ENCODE peak calls at places on chromosomes 16 and 17, in seven cellular contexts. X, B, Q, W, A, N and Z are unnamed samples.

GRCh38 chr16:72094266-72094610 is 591 bp downstream of the DHX38 start:
- DNase-seq in X (peak), B (no peak), Q (no peak), W (peak), A (no peak), N (no peak), Z (no peak)

GRCh38 chr16:67648764-67649407 is 3.9 kb downstream of the CARMIL2 start:
- DNase-seq in X (no peak), B (no peak), Q (no peak), W (no peak), A (no peak), N (no peak), Z (no peak)

GRCh38 chr17:16486373-16487250 is 5.4 kb downstream of the LRRC75A start:
- DNase-seq in X (no peak), B (no peak), Q (no peak), W (no peak), A (peak), N (peak), Z (no peak)

GRCh38 chr17:54992797-54993639 is 24.5 kb downstream of the STXBP4 start:
- DNase-seq in X (no peak), B (no peak), Q (no peak), W (no peak), A (no peak), N (peak), Z (peak)

GRCh38 chr17:47184671-47185070 is 4.4 kb downstream of the CDC27 start:
- DNase-seq in X (no peak), B (no peak), Q (no peak), W (no peak), A (no peak), N (no peak), Z (no peak)

GRCh38 chr17:40317345-40317873 is 8.4 kb downstream of the RARA start:
- DNase-seq in X (peak), B (no peak), Q (peak), W (no peak), A (no peak), N (peak), Z (no peak)

GRCh38 chr17:74351552-74352210 is 10.0 kb downstream of the BTBD17 start:
- DNase-seq in X (no peak), B (no peak), Q (no peak), W (no peak), A (no peak), N (peak), Z (peak)

GRCh38 chr17:8631554-8631877 is 991 bp upstream of the MYH10 start:
- DNase-seq in X (no peak), B (no peak), Q (no peak), W (no peak), A (no peak), N (no peak), Z (no peak)

GRCh38 chr17:75457047-75457654 is 716 bp downstream of the TMEM94 start:
- DNase-seq in X (peak), B (no peak), Q (no peak), W (no peak), A (peak), N (peak), Z (no peak)

GRCh38 chr17:64262422-64263260 is at the start of gene TEX2:
- DNase-seq in X (peak), B (no peak), Q (peak), W (peak), A (peak), N (peak), Z (no peak)

GRCh38 chr17:4497101-4497824 is 1.4 kb upstream of the SPNS2 start:
- DNase-seq in X (no peak), B (no peak), Q (no peak), W (no peak), A (no peak), N (peak), Z (no peak)

GRCh38 chr17:47879028-47879585 is 16.9 kb upstream of the SP2 start:
- DNase-seq in X (no peak), B (no peak), Q (no peak), W (no peak), A (no peak), N (peak), Z (no peak)

GRCh38 chr17:73551756-73552155 is 92.5 kb downstream of the SDK2 start:
- DNase-seq in X (peak), B (no peak), Q (no peak), W (no peak), A (no peak), N (peak), Z (no peak)

GRCh38 chr17:1985686-1986085 is 39.4 kb downstream of the RTN4RL1 start:
- DNase-seq in X (no peak), B (no peak), Q (no peak), W (no peak), A (no peak), N (no peak), Z (no peak)

GRCh38 chr17:43974541-43975315 is 21.0 kb upstream of the PYY start:
- DNase-seq in X (no peak), B (no peak), Q (no peak), W (no peak), A (no peak), N (no peak), Z (no peak)

GRCh38 chr17:72812823-72813222 is 279.7 kb downstream of the SLC39A11 start:
- DNase-seq in X (no peak), B (no peak), Q (no peak), W (no peak), A (no peak), N (peak), Z (no peak)

GRCh38 chr16:57603110-57604024 is 25.1 kb upstream of the ADGRG1 start:
- DNase-seq in X (no peak), B (no peak), Q (peak), W (no peak), A (peak), N (no peak), Z (no peak)

GRCh38 chr16:81220369-81220768 is 18.1 kb upstream of the BCO1 start:
- DNase-seq in X (no peak), B (no peak), Q (no peak), W (no peak), A (no peak), N (no peak), Z (no peak)

GRCh38 chr17:72192409-72193192 is 71.8 kb downstream of the SOX9 start:
- DNase-seq in X (no peak), B (peak), Q (no peak), W (no peak), A (no peak), N (peak), Z (no peak)

GRCh38 chr17:81189670-81190530 is 23.9 kb upstream of the AATK start:
- DNase-seq in X (no peak), B (no peak), Q (no peak), W (no peak), A (no peak), N (no peak), Z (no peak)

GRCh38 chr16:56669005-56669839 is at the start of gene MT1H:
- DNase-seq in X (peak), B (no peak), Q (no peak), W (no peak), A (no peak), N (no peak), Z (no peak)

GRCh38 chr17:50349241-50349595 is 3.3 kb downstream of the XYLT2 start:
- DNase-seq in X (no peak), B (no peak), Q (peak), W (no peak), A (no peak), N (no peak), Z (no peak)

GRCh38 chr17:42519546-42520444 is 16.2 kb upstream of the NAGLU start:
- DNase-seq in X (no peak), B (peak), Q (no peak), W (no peak), A (peak), N (peak), Z (peak)

GRCh38 chr16:11674818-11675560 is 6.7 kb downstream of the SNN start:
- DNase-seq in X (no peak), B (no peak), Q (no peak), W (no peak), A (no peak), N (peak), Z (no peak)

GRCh38 chr16:86931410-86931941 is 353.1 kb downstream of the FOXL1 start:
- DNase-seq in X (no peak), B (peak), Q (no peak), W (no peak), A (no peak), N (peak), Z (no peak)

GRCh38 chr16:1157639-1158455 is 4.9 kb downstream of the CACNA1H start:
- DNase-seq in X (no peak), B (no peak), Q (no peak), W (no peak), A (no peak), N (no peak), Z (no peak)

GRCh38 chr17:42980766-42981397 is 517 bp downstream of the RUNDC1 start:
- DNase-seq in X (peak), B (no peak), Q (peak), W (peak), A (peak), N (peak), Z (peak)

GRCh38 chr16:83967838-83968482 is at the start of gene NECAB2:
- DNase-seq in X (peak), B (no peak), Q (no peak), W (no peak), A (peak), N (peak), Z (peak)

GRCh38 chr16:4606354-4606753 is 8.3 kb downstream of the UBALD1 start:
- DNase-seq in X (no peak), B (no peak), Q (no peak), W (no peak), A (no peak), N (no peak), Z (no peak)

GRCh38 chr16:35210681-35211433 is 1751.4 kb downstream of the TP53TG3F start:
- DNase-seq in X (no peak), B (no peak), Q (no peak), W (no peak), A (no peak), N (peak), Z (no peak)

GRCh38 chr16:26317885-26318284 is 626.1 kb downstream of the HS3ST4 start:
- DNase-seq in X (no peak), B (no peak), Q (no peak), W (no peak), A (no peak), N (no peak), Z (no peak)

GRCh38 chr16:51497541-51498211 is 346.6 kb upstream of the SALL1 start:
- DNase-seq in X (no peak), B (no peak), Q (no peak), W (no peak), A (no peak), N (no peak), Z (no peak)

GRCh38 chr17:47358652-47359051 is 34.9 kb downstream of the EFCAB13 start:
- DNase-seq in X (no peak), B (no peak), Q (no peak), W (no peak), A (no peak), N (no peak), Z (no peak)